ENCODE peak calls at places on chromosomes 5 and 9, in ten cellular contexts. U, S, K, Y, P, G, Z, T, Q and B are unnamed samples.

GRCh38 chr9:114989600-114990410 is 59.4 kb upstream of the TNFSF8 start:
- DNase-seq in U (peak; percentile 64), S (no peak), K (no peak), Y (no peak), P (no peak), G (no peak), Z (no peak), T (peak; percentile 86), Q (no peak), B (no peak)

GRCh38 chr9:121780177-121780576 is 128.7 kb downstream of the DAB2IP start:
- DNase-seq in U (no peak), S (no peak), K (no peak), Y (no peak), P (no peak), G (no peak), Z (no peak), T (no peak), Q (no peak), B (no peak)

GRCh38 chr9:137167752-137168574 is 1.9 kb downstream of the LRRC26 start:
- DNase-seq in U (no peak), S (no peak), K (peak; percentile 96), Y (no peak), P (no peak), G (no peak), Z (no peak), T (no peak), Q (no peak), B (peak; percentile 58)

GRCh38 chr9:135336722-135337490 is 142.7 kb upstream of the PPP1R26 start:
- DNase-seq in U (no peak), S (no peak), K (no peak), Y (no peak), P (no peak), G (no peak), Z (no peak), T (no peak), Q (no peak), B (no peak)

GRCh38 chr5:143233020-143233419 is 170.5 kb downstream of the NR3C1 start:
- DNase-seq in U (no peak), S (no peak), K (no peak), Y (no peak), P (no peak), G (peak; percentile 38), Z (no peak), T (no peak), Q (no peak), B (no peak)

GRCh38 chr9:130963337-130963908 is 24.4 kb upstream of the FIBCD1 start:
- DNase-seq in U (no peak), S (no peak), K (no peak), Y (no peak), P (no peak), G (no peak), Z (no peak), T (no peak), Q (no peak), B (no peak)

GRCh38 chr5:133569347-133569746 is 43.0 kb downstream of the FSTL4 start:
- DNase-seq in U (no peak), S (no peak), K (no peak), Y (no peak), P (no peak), G (peak; percentile 18), Z (no peak), T (no peak), Q (no peak), B (no peak)

GRCh38 chr9:126207256-126207655 is 119.4 kb upstream of the MVB12B start:
- DNase-seq in U (no peak), S (no peak), K (no peak), Y (no peak), P (no peak), G (no peak), Z (no peak), T (no peak), Q (no peak), B (no peak)

GRCh38 chr5:90055831-90056328 is 353.7 kb downstream of the CETN3 start:
- DNase-seq in U (no peak), S (no peak), K (no peak), Y (no peak), P (no peak), G (peak; percentile 56), Z (no peak), T (no peak), Q (no peak), B (no peak)

GRCh38 chr5:79236364-79236969 is 536 bp downstream of the JMY start:
- DNase-seq in U (peak; percentile 51), S (no peak), K (no peak), Y (no peak), P (peak; percentile 27), G (peak; percentile 46), Z (peak; percentile 2), T (peak; percentile 40), Q (no peak), B (peak; percentile 42)

GRCh38 chr5:142826741-142827492 is 56.7 kb downstream of the ARHGAP26 start:
- DNase-seq in U (no peak), S (peak; percentile 94), K (peak; percentile 40), Y (peak; percentile 32), P (no peak), G (peak; percentile 85), Z (no peak), T (peak; percentile 73), Q (no peak), B (no peak)

GRCh38 chr5:178555771-178556211 is 34.4 kb downstream of the COL23A1 start:
- DNase-seq in U (no peak), S (no peak), K (no peak), Y (no peak), P (peak; percentile 11), G (no peak), Z (no peak), T (no peak), Q (no peak), B (no peak)

GRCh38 chr5:151051066-151051930 is 29.5 kb downstream of the TNIP1 start:
- DNase-seq in U (peak; percentile 50), S (peak; percentile 60), K (peak; percentile 64), Y (peak; percentile 49), P (peak; percentile 25), G (peak; percentile 77), Z (peak; percentile 59), T (peak; percentile 79), Q (peak; percentile 82), B (peak; percentile 0)

GRCh38 chr9:88534456-88535225 is at the start of gene NXNL2:
- DNase-seq in U (peak; percentile 34), S (peak; percentile 45), K (peak; percentile 94), Y (no peak), P (no peak), G (peak; percentile 91), Z (peak; percentile 49), T (peak; percentile 61), Q (peak; percentile 53), B (peak; percentile 60)

GRCh38 chr5:116947691-116948528 is 373.3 kb upstream of the SEMA6A start:
- DNase-seq in U (peak; percentile 46), S (peak; percentile 84), K (peak; percentile 22), Y (no peak), P (peak; percentile 72), G (peak; percentile 29), Z (peak; percentile 22), T (peak; percentile 73), Q (peak; percentile 37), B (no peak)

GRCh38 chr5:4928409-4928808 is 211.7 kb upstream of the ADAMTS16 start:
- DNase-seq in U (no peak), S (no peak), K (no peak), Y (no peak), P (no peak), G (no peak), Z (no peak), T (no peak), Q (no peak), B (no peak)

GRCh38 chr5:147737921-147738320 is 44.6 kb downstream of the JAKMIP2 start:
- DNase-seq in U (no peak), S (no peak), K (no peak), Y (no peak), P (peak; percentile 5), G (no peak), Z (no peak), T (no peak), Q (no peak), B (no peak)

GRCh38 chr5:81685481-81685880 is 65.4 kb downstream of the SSBP2 start:
- DNase-seq in U (no peak), S (no peak), K (no peak), Y (no peak), P (no peak), G (no peak), Z (no peak), T (no peak), Q (no peak), B (no peak)

GRCh38 chr5:1723957-1724821 is 75.4 kb downstream of the MRPL36 start:
- DNase-seq in U (no peak), S (no peak), K (no peak), Y (no peak), P (no peak), G (no peak), Z (no peak), T (peak; percentile 43), Q (no peak), B (no peak)

GRCh38 chr9:94140791-94141790 is 56.8 kb downstream of the PTPDC1 start:
- DNase-seq in U (no peak), S (no peak), K (peak; percentile 30), Y (no peak), P (no peak), G (peak; percentile 20), Z (no peak), T (no peak), Q (no peak), B (no peak)

GRCh38 chr5:88322785-88323184 is 54.1 kb upstream of the TMEM161B start:
- DNase-seq in U (no peak), S (peak; percentile 5), K (no peak), Y (no peak), P (no peak), G (no peak), Z (no peak), T (no peak), Q (no peak), B (no peak)

GRCh38 chr5:91302958-91303357 is 80.2 kb downstream of the ARRDC3 start:
- DNase-seq in U (no peak), S (no peak), K (no peak), Y (no peak), P (no peak), G (no peak), Z (no peak), T (no peak), Q (no peak), B (no peak)

GRCh38 chr5:110625376-110625999 is 101.0 kb downstream of the TMEM232 start:
- DNase-seq in U (no peak), S (peak; percentile 45), K (no peak), Y (no peak), P (peak; percentile 5), G (peak; percentile 6), Z (no peak), T (no peak), Q (no peak), B (no peak)

GRCh38 chr5:66223637-66224036 is 79.5 kb downstream of the SREK1 start:
- DNase-seq in U (no peak), S (no peak), K (no peak), Y (no peak), P (no peak), G (no peak), Z (no peak), T (peak; percentile 17), Q (no peak), B (no peak)

GRCh38 chr5:173802670-173803165 is 85.4 kb upstream of the CPEB4 start:
- DNase-seq in U (no peak), S (peak; percentile 76), K (no peak), Y (no peak), P (no peak), G (peak; percentile 30), Z (no peak), T (no peak), Q (peak; percentile 46), B (no peak)

GRCh38 chr9:133897675-133898074 is 94.4 kb downstream of the VAV2 start:
- DNase-seq in U (no peak), S (no peak), K (no peak), Y (peak; percentile 49), P (no peak), G (peak; percentile 32), Z (no peak), T (no peak), Q (no peak), B (no peak)